ENCODE peak calls at places on chromosomes 7 and 10, in five cellular contexts. V, D, H, L and T are unnamed samples.

GRCh38 chr10:7662522-7662921 is 4.2 kb downstream of the ITIH5 start:
- DNase-seq in V (no peak), D (no peak), H (no peak), L (no peak), T (no peak)

GRCh38 chr10:21533577-21534475 is at the start of gene MLLT10:
- DNase-seq in V (peak), D (peak), H (peak), L (peak), T (peak)

GRCh38 chr10:6035101-6035834 is 26.9 kb downstream of the IL2RA start:
- DNase-seq in V (no peak), D (no peak), H (no peak), L (no peak), T (no peak)

GRCh38 chr7:36299882-36300341 is 89.8 kb upstream of the ANLN start:
- DNase-seq in V (no peak), D (no peak), H (no peak), L (no peak), T (no peak)

GRCh38 chr7:105473163-105473562 is 48.9 kb downstream of the PUS7 start:
- DNase-seq in V (no peak), D (no peak), H (no peak), L (no peak), T (no peak)

GRCh38 chr7:105016083-105017075 is 2.4 kb downstream of the KMT2E start:
- DNase-seq in V (no peak), D (no peak), H (no peak), L (no peak), T (no peak)

GRCh38 chr10:104622598-104623209 is 18.4 kb upstream of the SORCS3 start:
- DNase-seq in V (no peak), D (no peak), H (no peak), L (no peak), T (no peak)

GRCh38 chr7:50335795-50336754 is 31.6 kb downstream of the IKZF1 start:
- DNase-seq in V (no peak), D (no peak), H (no peak), L (peak), T (peak)

GRCh38 chr10:71187197-71187596 is 25.2 kb upstream of the UNC5B start:
- DNase-seq in V (no peak), D (no peak), H (no peak), L (no peak), T (no peak)

GRCh38 chr7:91916068-91916440 is 24.6 kb upstream of the AKAP9 start:
- DNase-seq in V (no peak), D (no peak), H (no peak), L (no peak), T (no peak)

GRCh38 chr10:23053036-23053435 is 42.3 kb upstream of the MSRB2 start:
- DNase-seq in V (no peak), D (no peak), H (no peak), L (no peak), T (no peak)

GRCh38 chr7:159145544-159145891 is 851 bp upstream of the VIPR2 start:
- DNase-seq in V (no peak), D (no peak), H (no peak), L (no peak), T (no peak)

GRCh38 chr7:5195157-5195556 is 5.1 kb downstream of the WIPI2 start:
- DNase-seq in V (no peak), D (no peak), H (no peak), L (no peak), T (no peak)

GRCh38 chr10:124705817-124706461 is 38.2 kb downstream of the FAM53B start:
- DNase-seq in V (no peak), D (no peak), H (no peak), L (no peak), T (no peak)

GRCh38 chr10:77911535-77912123 is 14.9 kb downstream of the DLG5 start:
- DNase-seq in V (no peak), D (no peak), H (no peak), L (no peak), T (no peak)

GRCh38 chr7:15749631-15750030 is 63.1 kb upstream of the MEOX2 start:
- DNase-seq in V (no peak), D (no peak), H (no peak), L (no peak), T (no peak)

GRCh38 chr10:24396396-24396795 is 187.5 kb downstream of the KIAA1217 start:
- DNase-seq in V (no peak), D (no peak), H (no peak), L (no peak), T (no peak)

GRCh38 chr10:115942106-115942505 is 330.9 kb downstream of the GFRA1 start:
- DNase-seq in V (no peak), D (no peak), H (no peak), L (no peak), T (no peak)